ENCODE peak calls at places on chromosomes 4 and X, in eight cellular contexts. E is stimulated activated CD4-positive, alpha-beta T cell treated with anti-CD3 and anti-CD28 coated beads, Interleukin-15, amount 100 ng/mL, for 1 hour; Y is IMR-90; H is brain microvascular endothelial cell; C is NCI-H2171; I is stimulated activated CD8-positive, alpha-beta memory T cell treated with anti-CD3 and anti-CD28 coated beads, Interleukin-7, amount 100 ng/mL, for 48 hours; B is germinal center; S is Right ventricle myocardium superior. M is an unnamed sample.

GRCh38 chr4:87230806-87231205 is 10.4 kb upstream of the KLHL8 start:
- DNase-seq in B (no peak), H (no peak), C (no peak), Y (no peak), S (no peak), I (no peak), E (no peak), M (no peak)

GRCh38 chr4:82825425-82825824 is 26.8 kb upstream of the SCD5 start:
- DNase-seq in S (no peak), B (no peak), E (no peak), C (no peak), I (no peak), Y (no peak), H (no peak), M (no peak)

GRCh38 chrX:45240334-45240733 is 39.7 kb upstream of the DIPK2B start:
- DNase-seq in C (no peak), Y (no peak), I (no peak), H (no peak), B (no peak), E (no peak), S (no peak), M (no peak)

GRCh38 chr4:8071741-8072140 is 86.9 kb downstream of the ABLIM2 start:
- DNase-seq in B (no peak), S (no peak), C (no peak), Y (no peak), H (no peak), I (no peak), E (no peak), M (no peak)

GRCh38 chr4:145525291-145525740 is 43.7 kb downstream of the SMAD1 start:
- DNase-seq in S (no peak), B (no peak), C (no peak), H (no peak), I (no peak), Y (peak), E (no peak), M (no peak)

GRCh38 chrX:149962859-149963757 is 24.8 kb upstream of the EOLA2 start:
- DNase-seq in Y (peak), E (no peak), I (no peak), H (peak), C (peak), B (peak), S (no peak), M (no peak)

GRCh38 chrX:130082244-130083106 is 27.8 kb downstream of the ELF4 start:
- DNase-seq in E (peak), C (no peak), Y (no peak), S (peak), B (peak), H (no peak), I (peak), M (no peak)

GRCh38 chrX:20545538-20545937 is 278.8 kb upstream of the RPS6KA3 start:
- DNase-seq in S (no peak), E (no peak), I (no peak), H (peak), C (no peak), B (no peak), Y (peak), M (no peak)

GRCh38 chr4:155271557-155271956 is 63.1 kb downstream of the NPY2R start:
- DNase-seq in Y (no peak), I (no peak), B (no peak), E (no peak), H (no peak), C (no peak), S (no peak), M (no peak)

GRCh38 chr4:123568936-123569335 is 172.3 kb downstream of the SPRY1 start:
- DNase-seq in I (no peak), E (no peak), C (no peak), Y (no peak), H (no peak), S (no peak), B (no peak), M (no peak)

GRCh38 chrX:150692296-150692695 is 900 bp upstream of the MTMR1 start:
- DNase-seq in E (no peak), H (no peak), B (no peak), I (no peak), S (no peak), Y (no peak), C (no peak), M (no peak)

GRCh38 chr4:703336-704197 is 2.1 kb upstream of the PCGF3 start:
- DNase-seq in E (no peak), B (no peak), Y (no peak), H (no peak), S (no peak), C (no peak), I (no peak), M (no peak)

GRCh38 chr4:119026662-119027444 is 108.8 kb upstream of the MYOZ2 start:
- DNase-seq in Y (no peak), E (no peak), H (no peak), S (no peak), B (no peak), C (no peak), I (no peak), M (no peak)

M was measured in ureter.